ENCODE peak calls at places on chromosomes 1 and 21, in nine cellular contexts. A is Karpas-422, D is activated T-helper 1 cell treated with Interleukin-2 at 50 U/mL for 16 hours, H is cardiac fibroblast, F is AG08396, Y is fibroblast of lung, Z is globus pallidus, B is HEK293T, U is activated gamma-delta T cell treated with Interleukin-2 at 50 U/mL for 16 hours. Q is an unnamed sample.
A peak's percentile ranks its signal among the peaks of the same experiment; 100 is the strongest.

GRCh38 chr1:29783501-29784275 is 547.4 kb downstream of the PTPRU start:
- DNase-seq in A (no peak), D (no peak), H (no peak), F (no peak), Y (no peak), Z (no peak), B (peak; percentile 3), U (no peak), Q (no peak)

GRCh38 chr21:43818685-43819084 is 29.3 kb downstream of the RRP1 start:
- DNase-seq in A (peak; percentile 45), D (no peak), H (no peak), F (no peak), Y (no peak), Z (peak; percentile 42), B (no peak), U (no peak), Q (no peak)

GRCh38 chr1:66933887-66934700 is 9.3 kb downstream of the MIER1 start:
- DNase-seq in A (no peak), D (no peak), H (peak; percentile 43), F (no peak), Y (no peak), Z (no peak), B (no peak), U (no peak), Q (no peak)

GRCh38 chr1:11960710-11961109 is 19.5 kb upstream of the MFN2 start:
- DNase-seq in A (peak; percentile 58), D (no peak), H (no peak), F (no peak), Y (no peak), Z (peak; percentile 51), B (no peak), U (no peak), Q (no peak)

GRCh38 chr1:99728494-99729235 is 37.8 kb downstream of the FRRS1 start:
- DNase-seq in A (peak; percentile 67), D (no peak), H (peak; percentile 82), F (no peak), Y (peak; percentile 28), Z (no peak), B (peak; percentile 69), U (no peak), Q (no peak)

GRCh38 chr21:29105218-29105617 is 25.2 kb upstream of the MAP3K7CL start:
- DNase-seq in A (no peak), D (no peak), H (peak; percentile 60), F (no peak), Y (peak; percentile 81), Z (no peak), B (no peak), U (no peak), Q (no peak)

GRCh38 chr1:214124281-214124805 is 136.6 kb downstream of the PROX1 start:
- DNase-seq in A (no peak), D (no peak), H (no peak), F (no peak), Y (no peak), Z (no peak), B (peak; percentile 27), U (no peak), Q (no peak)

GRCh38 chr1:247530785-247531184 is 5.5 kb downstream of the OR2C3 start:
- DNase-seq in A (no peak), D (no peak), H (no peak), F (no peak), Y (no peak), Z (no peak), B (no peak), U (no peak), Q (no peak)

GRCh38 chr1:68140536-68140935 is 90.1 kb upstream of the DIRAS3 start:
- DNase-seq in A (no peak), D (no peak), H (peak; percentile 42), F (no peak), Y (peak; percentile 75), Z (no peak), B (no peak), U (no peak), Q (no peak)

GRCh38 chr1:23546897-23547596 is 12.3 kb downstream of the ID3 start:
- DNase-seq in A (no peak), D (no peak), H (no peak), F (no peak), Y (no peak), Z (no peak), B (no peak), U (no peak), Q (no peak)

GRCh38 chr1:50292276-50292675 is 131.0 kb downstream of the DMRTA2 start:
- DNase-seq in A (no peak), D (no peak), H (no peak), F (no peak), Y (no peak), Z (no peak), B (no peak), U (no peak), Q (no peak)

GRCh38 chr1:37797750-37798345 is 4.2 kb downstream of the MANEAL start:
- DNase-seq in A (no peak), D (no peak), H (peak; percentile 63), F (peak; percentile 71), Y (peak; percentile 77), Z (no peak), B (no peak), U (no peak), Q (no peak)

GRCh38 chr1:174286042-174286441 is 126.7 kb downstream of the RABGAP1L start:
- DNase-seq in A (no peak), D (no peak), H (no peak), F (no peak), Y (no peak), Z (no peak), B (no peak), U (no peak), Q (no peak)

GRCh38 chr1:159771501-159771900 is 9.3 kb upstream of the DUSP23 start:
- DNase-seq in A (no peak), D (no peak), H (no peak), F (no peak), Y (no peak), Z (no peak), B (no peak), U (no peak), Q (no peak)

GRCh38 chr1:202230061-202230938 is 36.7 kb downstream of the LGR6 start:
- DNase-seq in A (no peak), D (no peak), H (no peak), F (no peak), Y (no peak), Z (no peak), B (no peak), U (no peak), Q (no peak)

GRCh38 chr1:151584278-151584677 is 27.6 kb upstream of the SNX27 start:
- DNase-seq in A (no peak), D (no peak), H (no peak), F (no peak), Y (no peak), Z (peak; percentile 7), B (no peak), U (no peak), Q (no peak)

Q was measured in neural crest cell.